ENCODE peak calls at places on chromosomes 2 and 18, in eight cellular contexts. F is pancreas, U is glutamatergic neuron, S is bronchial epithelial cell, T is progenitor cell of endocrine pancreas, M is IMR-90, O is endothelial cell of umbilical vein, D is endodermal cell. C is an unnamed sample.

GRCh38 chr2:174485763-174486613 is 841 bp downstream of the GPR155 start:
- DNase-seq in O (peak), S (no peak), T (no peak), D (peak), U (peak), F (peak), M (peak), C (peak)

GRCh38 chr2:187403568-187404260 is 44.3 kb downstream of the CALCRL start:
- DNase-seq in D (no peak), S (no peak), U (no peak), T (no peak), O (peak), F (no peak), M (no peak), C (no peak)

GRCh38 chr18:49168281-49168680 is 217.5 kb upstream of the SMAD7 start:
- DNase-seq in D (no peak), U (no peak), T (no peak), S (no peak), M (no peak), F (peak), O (no peak), C (no peak)

GRCh38 chr18:13640266-13640860 is 86.0 kb downstream of the FAM210A start:
- DNase-seq in F (no peak), O (no peak), S (no peak), M (no peak), D (peak), T (no peak), U (no peak), C (no peak)

GRCh38 chr2:60341151-60341550 is 212.3 kb downstream of the BCL11A start:
- DNase-seq in S (no peak), D (no peak), O (no peak), F (no peak), M (no peak), T (no peak), U (no peak), C (no peak)

GRCh38 chr2:98730851-98731708 is at the start of gene MGAT4A:
- DNase-seq in D (peak), S (no peak), T (peak), O (peak), U (peak), M (no peak), F (peak), C (peak)

GRCh38 chr2:75619992-75620740 is 26.4 kb upstream of the MRPL19 start:
- DNase-seq in O (peak), U (no peak), T (no peak), D (no peak), S (peak), M (no peak), F (no peak), C (no peak)

GRCh38 chr18:13301691-13302469 is 83.3 kb downstream of the LDLRAD4 start:
- DNase-seq in U (no peak), T (no peak), D (no peak), F (no peak), O (no peak), S (no peak), M (no peak), C (no peak)

GRCh38 chr2:10043256-10043905 is at the start of gene KLF11:
- DNase-seq in D (peak), O (peak), T (peak), S (peak), U (peak), M (peak), F (peak), C (peak)

GRCh38 chr2:135742307-135742838 is 718 bp downstream of the UBXN4 start:
- DNase-seq in F (no peak), S (peak), M (peak), D (no peak), O (peak), U (peak), T (peak), C (peak)

GRCh38 chr2:95026471-95027368 is 1.2 kb downstream of the MAL start:
- DNase-seq in O (no peak), S (no peak), U (peak), D (peak), M (no peak), T (no peak), F (no peak), C (no peak)

GRCh38 chr18:8767356-8767755 is 62.0 kb downstream of the MTCL1 start:
- DNase-seq in D (no peak), S (no peak), T (no peak), F (no peak), M (no peak), U (no peak), O (no peak), C (no peak)

GRCh38 chr2:24724111-24724775 is 68.9 kb downstream of the PTRHD1 start:
- DNase-seq in M (no peak), F (no peak), D (no peak), U (no peak), T (no peak), S (no peak), O (no peak), C (no peak)

GRCh38 chr18:26617151-26617554 is 68.8 kb upstream of the KCTD1 start:
- DNase-seq in F (no peak), S (peak), M (peak), T (no peak), U (no peak), D (no peak), O (no peak), C (no peak)

GRCh38 chr2:22037274-22037673 is 913.5 kb downstream of the TDRD15 start:
- DNase-seq in T (no peak), S (no peak), O (no peak), D (no peak), F (no peak), M (no peak), U (no peak), C (no peak)

GRCh38 chr2:60070851-60071250 is 482.6 kb downstream of the BCL11A start:
- DNase-seq in M (no peak), D (no peak), O (no peak), S (no peak), F (no peak), T (no peak), U (no peak), C (no peak)

GRCh38 chr2:54360055-54360792 is 95.9 kb upstream of the SPTBN1 start:
- DNase-seq in M (peak), T (no peak), D (no peak), U (no peak), S (peak), O (peak), F (peak), C (no peak)

GRCh38 chr18:75691483-75691882 is 264.0 kb upstream of the SMIM21 start:
- DNase-seq in S (no peak), U (no peak), O (no peak), F (no peak), D (peak), T (no peak), M (no peak), C (no peak)

GRCh38 chr2:222993920-222994650 is 57.9 kb upstream of the KCNE4 start:
- DNase-seq in S (no peak), T (no peak), U (no peak), D (no peak), M (peak), O (peak), F (peak), C (no peak)

GRCh38 chr2:197675711-197676188 is 363 bp upstream of the RFTN2 start:
- DNase-seq in T (no peak), D (peak), S (no peak), O (peak), M (peak), F (no peak), U (no peak), C (no peak)

DNA sequence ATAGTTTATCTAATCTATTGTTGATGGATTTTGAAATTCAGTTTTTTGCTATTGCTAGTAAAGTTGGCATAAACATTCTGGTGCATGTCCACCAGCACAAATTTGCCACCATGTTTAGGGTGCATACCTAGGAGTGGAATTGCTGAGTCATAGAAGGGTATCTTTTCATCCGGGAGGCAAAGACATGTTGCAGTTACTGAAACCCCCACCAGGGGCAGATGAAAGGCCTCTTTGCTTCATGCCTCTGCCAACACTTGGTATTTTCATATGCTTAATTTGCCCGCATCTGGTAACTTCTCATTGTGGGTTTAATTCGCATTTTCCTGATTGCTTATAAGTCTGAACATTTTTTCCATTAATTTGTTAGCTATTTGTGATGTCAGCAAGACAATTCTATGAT is 8.2 kb downstream of the DCC start:
- DNase-seq in U (peak), D (peak), M (no peak), F (no peak), O (no peak), T (no peak), S (peak), C (no peak)
- TF ChIP-seq CTCF in U (peak), D (peak), M (no peak), F (no peak), O (no peak), T (peak), S (peak), C (no peak)

GRCh38 chr2:239297142-239298125 is 103.4 kb downstream of the HDAC4 start:
- DNase-seq in T (no peak), D (peak), O (no peak), M (no peak), S (no peak), F (no peak), U (no peak), C (no peak)

GRCh38 chr2:239300242-239300641 is 100.6 kb downstream of the HDAC4 start:
- DNase-seq in M (no peak), O (no peak), F (no peak), T (no peak), S (no peak), U (no peak), D (no peak), C (no peak)

GRCh38 chr2:239296020-239296932 is 104.5 kb downstream of the HDAC4 start:
- DNase-seq in M (no peak), S (no peak), O (no peak), F (no peak), D (peak), T (no peak), U (no peak), C (no peak)

GRCh38 chr2:239299218-239299939 is 101.4 kb downstream of the HDAC4 start:
- DNase-seq in U (peak), F (peak), S (no peak), O (no peak), M (no peak), D (peak), T (no peak), C (no peak)

GRCh38 chr2:239298126-239298804 is 102.6 kb downstream of the HDAC4 start:
- DNase-seq in O (no peak), S (peak), D (peak), F (no peak), U (no peak), T (no peak), M (peak), C (no peak)
- TF ChIP-seq CTCF in O (no peak), S (no peak), D (no peak), F (no peak), U (no peak), T (no peak), M (no peak), C (no peak)

GRCh38 chr2:70643715-70644114 is 90.1 kb upstream of the TGFA start:
- DNase-seq in U (no peak), S (peak), M (no peak), F (no peak), D (peak), O (peak), T (no peak), C (peak)
- TF ChIP-seq CTCF in U (peak), S (peak), M (no peak), F (no peak), D (peak), O (peak), T (peak), C (no peak)

GRCh38 chr18:66553824-66554223 is 50.1 kb downstream of the CDH19 start:
- DNase-seq in M (no peak), S (peak), O (no peak), T (no peak), F (no peak), D (no peak), U (no peak), C (no peak)

DNA sequence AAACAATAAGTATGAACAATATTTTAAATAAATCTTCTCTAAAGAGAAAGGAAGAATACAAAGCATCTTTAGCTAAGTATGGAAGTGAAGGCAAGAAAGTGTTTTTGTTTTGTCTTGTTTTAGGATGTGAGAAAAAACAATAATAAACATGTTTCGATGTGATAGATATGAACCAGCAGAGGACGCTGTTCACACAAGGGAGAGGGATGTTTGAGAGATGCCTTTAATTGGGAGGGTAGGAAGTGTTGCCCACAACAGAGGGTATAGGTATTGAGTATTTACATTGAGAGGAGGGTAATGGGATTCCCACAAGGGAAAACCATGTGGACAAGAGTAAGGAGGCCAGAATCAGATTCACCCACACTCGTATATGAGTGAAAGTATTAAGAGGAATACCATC is 55.1 kb downstream of the CDH19 start:
- DNase-seq in F (no peak), U (no peak), S (no peak), M (no peak), D (peak), T (no peak), O (no peak), C (peak)
- TF ChIP-seq CTCF in F (no peak), U (peak), S (peak), M (no peak), D (peak), T (peak), O (peak), C (no peak)

GRCh38 chr2:112121682-112122254 is 16.4 kb upstream of the FBLN7 start:
- DNase-seq in U (no peak), F (no peak), D (peak), S (peak), T (no peak), M (peak), O (peak), C (peak)
- TF ChIP-seq CTCF in U (peak), F (peak), D (peak), S (peak), T (peak), M (peak), O (peak), C (no peak)

DNA sequence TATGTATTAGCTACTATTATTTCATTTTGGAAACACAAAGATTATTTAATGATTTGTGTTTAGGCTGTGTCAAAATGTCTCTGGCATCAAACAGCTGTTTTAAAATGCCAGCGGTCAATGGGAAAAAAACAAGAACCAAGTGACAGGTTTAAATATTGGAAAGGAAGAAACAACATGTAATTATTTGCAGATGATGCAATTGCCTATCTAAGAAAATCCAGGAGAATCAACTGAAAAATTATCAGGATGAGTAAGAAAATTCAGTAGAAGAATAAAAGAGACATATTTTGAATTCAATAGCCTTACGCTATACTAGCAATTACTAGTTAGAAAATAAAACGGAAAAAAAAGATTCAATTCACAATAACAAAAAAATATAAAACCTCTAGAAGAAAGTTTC is 51.6 kb downstream of the HNRNPLL start:
- DNase-seq in M (no peak), D (no peak), S (no peak), O (no peak), F (no peak), T (no peak), U (no peak), C (no peak)
- TF ChIP-seq CTCF in M (no peak), D (no peak), S (no peak), O (no peak), F (no peak), T (no peak), U (no peak), C (no peak)

DNA sequence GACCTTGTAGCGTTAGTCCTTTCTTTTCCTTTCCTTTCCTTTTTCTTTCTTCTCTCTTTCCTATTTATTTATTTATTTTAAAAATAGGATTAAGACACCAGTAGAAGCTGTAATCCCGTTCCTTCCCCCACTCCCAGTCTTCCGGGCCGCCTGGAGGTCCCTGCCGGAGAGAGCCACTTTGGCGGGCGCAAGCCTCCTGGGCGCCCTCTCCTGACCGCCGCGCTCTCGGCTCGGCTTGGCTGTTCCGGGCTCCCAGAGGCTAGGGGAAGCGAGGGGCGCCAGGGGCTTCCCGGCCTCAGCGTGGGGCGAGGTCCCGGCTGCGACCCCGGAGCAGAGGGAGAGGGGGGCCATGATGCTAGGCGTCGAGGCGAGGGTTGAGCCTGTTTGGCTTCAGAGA is 10.9 kb downstream of the MEIS1 start:
- DNase-seq in D (peak), U (peak), T (no peak), F (no peak), S (no peak), O (no peak), M (no peak), C (no peak)
- TF ChIP-seq CTCF in D (peak), U (no peak), T (peak), F (no peak), S (no peak), O (peak), M (peak), C (no peak)

C was measured in GM13976.